ENCODE peak calls at places on chromosomes 7 and 10, in ten cellular contexts. B, A, N, D, E, X, W, O, J and Y are unnamed samples.

GRCh38 chr10:76922666-76923065 is 714.9 kb downstream of the KCNMA1 start:
- DNase-seq in X (no peak), J (no peak), A (no peak), D (no peak), B (no peak), E (no peak), O (no peak), W (no peak), N (no peak), Y (no peak)

GRCh38 chr7:73995330-73995729 is 32.6 kb upstream of the ELN start:
- DNase-seq in J (peak; percentile 90), W (peak; percentile 74), N (no peak), D (no peak), A (no peak), X (peak; percentile 68), E (no peak), O (no peak), B (peak; percentile 8), Y (no peak)

GRCh38 chr10:43944742-43945730 is 296.4 kb upstream of the ZNF32 start:
- DNase-seq in A (peak; percentile 10), E (no peak), J (no peak), O (no peak), X (no peak), B (no peak), N (no peak), W (no peak), D (no peak), Y (peak; percentile 51)

GRCh38 chr10:63554666-63555065 is 33.5 kb downstream of the REEP3 start:
- DNase-seq in B (no peak), W (peak; percentile 99), D (peak; percentile 50), O (no peak), N (no peak), J (peak; percentile 76), E (peak; percentile 21), A (no peak), X (peak; percentile 51), Y (no peak)

GRCh38 chr10:114869500-114869899 is 47.9 kb downstream of the FHIP2A start:
- DNase-seq in D (no peak), N (no peak), E (no peak), O (no peak), W (peak; percentile 89), B (no peak), X (no peak), A (no peak), J (peak; percentile 89), Y (no peak)

GRCh38 chr7:16739863-16740622 is 13.5 kb upstream of the TSPAN13 start:
- DNase-seq in A (peak; percentile 64), J (peak; percentile 95), D (peak; percentile 69), O (no peak), B (no peak), X (peak; percentile 90), W (peak; percentile 99), N (no peak), E (no peak), Y (peak; percentile 61)

GRCh38 chr7:936131-937054 is 18.1 kb downstream of the ADAP1 start:
- DNase-seq in O (peak; percentile 30), W (peak; percentile 32), A (no peak), D (peak; percentile 26), E (peak; percentile 88), B (peak; percentile 63), N (no peak), X (no peak), J (peak; percentile 30), Y (peak; percentile 43)

GRCh38 chr10:51699475-51700227 is at the start of gene CSTF2T:
- DNase-seq in D (peak; percentile 86), O (peak; percentile 80), W (peak; percentile 92), B (peak; percentile 91), E (no peak), X (peak; percentile 86), J (peak; percentile 97), A (peak; percentile 91), N (peak; percentile 78), Y (peak; percentile 97)

GRCh38 chr7:155001756-155002410 is 1.0 kb downstream of the PAXIP1 start:
- DNase-seq in O (no peak), A (no peak), D (peak; percentile 26), W (no peak), E (no peak), J (peak; percentile 16), X (no peak), N (no peak), B (no peak), Y (peak; percentile 26)

GRCh38 chr7:24573554-24574338 is 494 bp downstream of the PALS2 start:
- DNase-seq in O (peak; percentile 57), W (peak; percentile 54), A (peak; percentile 49), X (no peak), J (peak; percentile 48), D (peak; percentile 61), N (peak; percentile 56), B (peak; percentile 74), E (peak; percentile 30), Y (peak; percentile 82)

GRCh38 chr7:107742678-107743566 is 1.0 kb upstream of the CBLL1 start:
- DNase-seq in B (peak; percentile 77), E (peak; percentile 35), D (no peak), W (no peak), N (no peak), A (no peak), O (peak; percentile 54), J (no peak), X (no peak), Y (peak; percentile 86)

GRCh38 chr7:131424219-131424822 is 96.6 kb downstream of the MKLN1 start:
- DNase-seq in E (no peak), J (peak; percentile 72), W (peak; percentile 27), A (no peak), N (no peak), O (no peak), X (peak; percentile 7), D (peak; percentile 15), B (no peak), Y (peak; percentile 41)

GRCh38 chr10:10551595-10551994 is 466.1 kb upstream of the CELF2 start:
- DNase-seq in E (no peak), N (no peak), A (no peak), X (no peak), O (no peak), D (no peak), J (no peak), W (no peak), B (no peak), Y (peak; percentile 43)

GRCh38 chr7:55019329-55019690 is 493 bp downstream of the EGFR start:
- DNase-seq in B (peak; percentile 82), N (peak; percentile 23), O (peak; percentile 84), A (peak; percentile 75), J (no peak), D (no peak), E (peak; percentile 24), X (no peak), W (no peak), Y (peak; percentile 73)

GRCh38 chr7:142556745-142557144 is 192.5 kb upstream of the PRSS1 start:
- DNase-seq in W (peak; percentile 98), B (no peak), N (no peak), J (peak; percentile 96), D (peak; percentile 67), A (no peak), O (peak; percentile 63), X (peak; percentile 95), E (no peak), Y (no peak)

GRCh38 chr7:31814187-31814586 is 127.2 kb downstream of the PPP1R17 start:
- DNase-seq in O (no peak), N (peak; percentile 3), E (no peak), A (no peak), J (peak; percentile 39), D (no peak), W (no peak), B (no peak), X (no peak), Y (peak; percentile 21)

GRCh38 chr7:22799633-22800032 is 23.0 kb downstream of the TOMM7 start:
- DNase-seq in W (no peak), O (no peak), A (no peak), D (no peak), J (peak; percentile 8), N (no peak), X (no peak), E (no peak), B (no peak), Y (no peak)

GRCh38 chr7:72234086-72234485 is 178.1 kb downstream of the CALN1 start:
- DNase-seq in O (no peak), A (no peak), J (no peak), E (no peak), D (no peak), B (no peak), N (no peak), X (no peak), W (no peak), Y (no peak)

GRCh38 chr10:71255817-71256660 is 43.7 kb downstream of the UNC5B start:
- DNase-seq in D (no peak), W (peak; percentile 91), B (peak; percentile 74), X (peak; percentile 74), E (no peak), J (peak; percentile 96), A (peak; percentile 77), O (no peak), N (no peak), Y (peak; percentile 73)

GRCh38 chr10:122468923-122469781 is 7.8 kb downstream of the HTRA1 start:
- DNase-seq in W (peak; percentile 89), D (peak; percentile 66), O (no peak), B (no peak), X (peak; percentile 83), N (no peak), E (no peak), J (peak; percentile 94), A (peak; percentile 66), Y (no peak)

GRCh38 chr7:111098011-111098925 is 7.3 kb downstream of the LRRN3 start:
- DNase-seq in N (no peak), O (no peak), A (no peak), B (no peak), J (peak; percentile 32), X (no peak), D (no peak), W (no peak), E (no peak), Y (peak; percentile 69)

GRCh38 chr10:28278842-28279241 is 24.0 kb downstream of the MPP7 start:
- DNase-seq in O (no peak), W (no peak), B (no peak), D (no peak), X (no peak), A (no peak), E (no peak), N (no peak), J (no peak), Y (no peak)